ENCODE peak calls at places on chromosomes 3 and 15, in nine cellular contexts. One of them, this sample, is unnamed.

GRCh38 chr3:53255360-53255774 is 455 bp downstream of the TKT start:
- DNase-seq in D721Med: no peak
- DNase-seq in NCI-H1105: no peak
- DNase-seq in cardiac fibroblast: peak
- DNase-seq in RPMI7951: no peak
- DNase-seq in T-helper 2 cell: peak
- DNase-seq in left ventricle myocardium superior: peak
- DNase-seq in Right ventricle myocardium superior: peak
- DNase-seq in spleen: peak
- DNase-seq in this sample: no peak

GRCh38 chr3:24843955-24844354 is 349.3 kb upstream of the THRB start:
- DNase-seq in RPMI7951: no peak
- DNase-seq in cardiac fibroblast: no peak
- DNase-seq in NCI-H1105: no peak
- DNase-seq in T-helper 2 cell: no peak
- DNase-seq in left ventricle myocardium superior: no peak
- DNase-seq in Right ventricle myocardium superior: no peak
- DNase-seq in D721Med: no peak
- DNase-seq in spleen: no peak
- DNase-seq in this sample: no peak

GRCh38 chr15:39581501-39582285 is 814 bp downstream of the THBS1 start:
- DNase-seq in RPMI7951: peak
- DNase-seq in spleen: peak
- DNase-seq in cardiac fibroblast: peak
- DNase-seq in Right ventricle myocardium superior: peak
- DNase-seq in D721Med: no peak
- DNase-seq in left ventricle myocardium superior: peak
- DNase-seq in T-helper 2 cell: no peak
- DNase-seq in NCI-H1105: no peak
- DNase-seq in this sample: no peak

GRCh38 chr15:51076898-51077564 is 17.7 kb downstream of the TNFAIP8L3 start:
- DNase-seq in Right ventricle myocardium superior: peak
- DNase-seq in D721Med: no peak
- DNase-seq in T-helper 2 cell: no peak
- DNase-seq in cardiac fibroblast: no peak
- DNase-seq in NCI-H1105: no peak
- DNase-seq in spleen: peak
- DNase-seq in RPMI7951: peak
- DNase-seq in left ventricle myocardium superior: peak
- DNase-seq in this sample: no peak

GRCh38 chr15:40105517-40106202 is 3.0 kb downstream of the BMF start:
- DNase-seq in cardiac fibroblast: no peak
- DNase-seq in D721Med: peak
- DNase-seq in left ventricle myocardium superior: no peak
- DNase-seq in spleen: peak
- DNase-seq in RPMI7951: no peak
- DNase-seq in NCI-H1105: no peak
- DNase-seq in Right ventricle myocardium superior: no peak
- DNase-seq in T-helper 2 cell: no peak
- DNase-seq in this sample: no peak

GRCh38 chr3:78244136-78244535 is 1204.2 kb downstream of the ROBO2 start:
- DNase-seq in NCI-H1105: no peak
- DNase-seq in spleen: no peak
- DNase-seq in RPMI7951: no peak
- DNase-seq in T-helper 2 cell: no peak
- DNase-seq in Right ventricle myocardium superior: no peak
- DNase-seq in cardiac fibroblast: no peak
- DNase-seq in left ventricle myocardium superior: no peak
- DNase-seq in D721Med: no peak
- DNase-seq in this sample: no peak

GRCh38 chr3:56838441-56838840 is 36.7 kb upstream of the ARHGEF3 start:
- DNase-seq in cardiac fibroblast: no peak
- DNase-seq in D721Med: no peak
- DNase-seq in T-helper 2 cell: no peak
- DNase-seq in RPMI7951: no peak
- DNase-seq in spleen: no peak
- DNase-seq in Right ventricle myocardium superior: no peak
- DNase-seq in left ventricle myocardium superior: no peak
- DNase-seq in NCI-H1105: no peak
- DNase-seq in this sample: no peak

GRCh38 chr3:189304465-189305341 is 132.9 kb downstream of the TPRG1 start:
- DNase-seq in D721Med: no peak
- DNase-seq in T-helper 2 cell: no peak
- DNase-seq in Right ventricle myocardium superior: no peak
- DNase-seq in NCI-H1105: peak
- DNase-seq in spleen: no peak
- DNase-seq in cardiac fibroblast: no peak
- DNase-seq in RPMI7951: peak
- DNase-seq in left ventricle myocardium superior: no peak
- DNase-seq in this sample: peak

GRCh38 chr3:150286390-150287147 is 121.5 kb upstream of the TSC22D2 start:
- DNase-seq in Right ventricle myocardium superior: no peak
- DNase-seq in NCI-H1105: peak
- DNase-seq in spleen: no peak
- DNase-seq in D721Med: no peak
- DNase-seq in T-helper 2 cell: no peak
- DNase-seq in RPMI7951: peak
- DNase-seq in left ventricle myocardium superior: no peak
- DNase-seq in cardiac fibroblast: peak
- DNase-seq in this sample: no peak

GRCh38 chr3:55804170-55805095 is 317.3 kb upstream of the WNT5A start:
- DNase-seq in D721Med: no peak
- DNase-seq in cardiac fibroblast: no peak
- DNase-seq in Right ventricle myocardium superior: no peak
- DNase-seq in T-helper 2 cell: no peak
- DNase-seq in left ventricle myocardium superior: no peak
- DNase-seq in NCI-H1105: no peak
- DNase-seq in spleen: no peak
- DNase-seq in RPMI7951: no peak
- DNase-seq in this sample: no peak